ENCODE peak calls at places on chromosomes 5 and 9, in six cellular contexts. I is left ventricle myocardium inferior; P is NCI-H510A treated with DMSO at 0.1 percent for 48 hours; Z is activated CD4-positive, alpha-beta T cell treated with anti-CD3 and anti-CD28 coated beads, Interleukin-2, amount 50 U/mL, for 1 hour; R is hepatic stellate cell; H is AML-193. X is an unnamed sample.

GRCh38 chr5:167065784-167066183 is 1225.7 kb upstream of the WWC1 start:
- DNase-seq in R (no peak), H (no peak), P (no peak), I (no peak), Z (no peak), X (no peak)

GRCh38 chr9:93108301-93109041 is 12.5 kb downstream of the CARD19 start:
- DNase-seq in I (peak; percentile 16), P (no peak), H (no peak), R (no peak), Z (no peak), X (no peak)

GRCh38 chr5:115179959-115180709 is 10.4 kb upstream of the TRIM36 start:
- DNase-seq in H (no peak), Z (no peak), R (peak; percentile 36), P (peak; percentile 21), I (no peak), X (peak; percentile 42)

GRCh38 chr5:14872070-14872989 is 752 bp upstream of the ANKH start:
- DNase-seq in Z (peak; percentile 58), P (peak; percentile 70), R (peak; percentile 45), H (no peak), I (peak; percentile 83), X (peak; percentile 86)

GRCh38 chr9:17291766-17292165 is 156.9 kb downstream of the CNTLN start:
- DNase-seq in Z (no peak), H (no peak), P (no peak), I (no peak), R (no peak), X (no peak)

GRCh38 chr5:4255441-4255840 is 659.8 kb downstream of the IRX1 start:
- DNase-seq in I (no peak), P (no peak), R (no peak), H (no peak), Z (no peak), X (no peak)

GRCh38 chr9:134442486-134443168 is 116.4 kb downstream of the RXRA start:
- DNase-seq in I (no peak), H (no peak), R (peak; percentile 91), Z (no peak), P (no peak), X (no peak)

GRCh38 chr5:55172051-55172899 is 702 bp downstream of the CDC20B start:
- DNase-seq in P (peak; percentile 88), R (peak; percentile 72), I (no peak), H (peak; percentile 59), Z (peak; percentile 45), X (peak; percentile 74)

GRCh38 chr5:69271376-69271775 is 36.7 kb downstream of the CDK7 start:
- DNase-seq in Z (no peak), R (no peak), P (no peak), I (no peak), H (peak; percentile 2), X (no peak)

GRCh38 chr5:79512692-79513518 is 1.0 kb downstream of the HOMER1 start:
- DNase-seq in H (no peak), I (no peak), R (peak; percentile 26), P (peak; percentile 32), Z (peak; percentile 3), X (peak; percentile 25)

GRCh38 chr9:97773091-97773490 is 76.0 kb upstream of the XPA start:
- DNase-seq in H (no peak), R (no peak), Z (no peak), I (no peak), P (no peak), X (no peak)

GRCh38 chr9:86098793-86099694 is at the start of gene GOLM1:
- DNase-seq in Z (no peak), P (peak; percentile 49), I (peak; percentile 46), R (peak; percentile 73), H (no peak), X (peak; percentile 35)

GRCh38 chr5:180021900-180022299 is 49.7 kb downstream of the RNF130 start:
- DNase-seq in H (no peak), P (no peak), I (no peak), R (no peak), Z (no peak), X (no peak)

GRCh38 chr9:4225291-4226119 is 74.4 kb downstream of the GLIS3 start:
- DNase-seq in R (peak; percentile 40), I (no peak), Z (no peak), P (no peak), H (peak; percentile 10), X (no peak)

GRCh38 chr9:130663258-130664171 is 879 bp upstream of the PRDM12 start:
- DNase-seq in H (no peak), Z (peak; percentile 10), P (no peak), R (no peak), I (no peak), X (no peak)

GRCh38 chr5:53010819-53011218 is 21.7 kb downstream of the ITGA2 start:
- DNase-seq in Z (no peak), I (no peak), P (no peak), R (no peak), H (no peak), X (no peak)

GRCh38 chr5:170097934-170098333 is 7.8 kb upstream of the FOXI1 start:
- DNase-seq in I (peak; percentile 23), P (no peak), R (no peak), H (no peak), Z (no peak), X (no peak)

GRCh38 chr5:14397717-14398116 is 183.9 kb upstream of the OTULINL start:
- DNase-seq in R (peak; percentile 62), Z (no peak), I (no peak), H (no peak), P (no peak), X (no peak)

GRCh38 chr5:140253985-140254384 is 48.9 kb downstream of the PFDN1 start:
- DNase-seq in I (no peak), P (no peak), R (no peak), Z (no peak), H (no peak), X (no peak)

GRCh38 chr5:2486373-2486772 is 265.1 kb downstream of the IRX2 start:
- DNase-seq in I (no peak), H (no peak), P (no peak), R (no peak), Z (no peak), X (no peak)

GRCh38 chr9:95504053-95504963 is 12.5 kb downstream of the PTCH1 start:
- DNase-seq in Z (no peak), R (no peak), I (no peak), P (no peak), H (peak; percentile 9), X (no peak)

GRCh38 chr5:89729623-89730390 is 679.7 kb downstream of the CETN3 start:
- DNase-seq in R (no peak), Z (no peak), H (no peak), P (no peak), I (no peak), X (peak; percentile 5)

X was measured in SHP77.